ENCODE peak calls at places on chromosome 12, in seven cellular contexts. X, W, K, D, U, A and I are unnamed samples.
A peak's percentile ranks its signal among the peaks of the same experiment; 100 is the strongest.

GRCh38 chr12:1391722-1392121 is 202.7 kb downstream of the FBXL14 start:
- DNase-seq in X (no peak), W (no peak), K (no peak), D (no peak), U (no peak), A (no peak), I (no peak)

GRCh38 chr12:46459881-46460545 is 87.4 kb upstream of the SLC38A2 start:
- DNase-seq in X (no peak), W (no peak), K (no peak), D (no peak), U (no peak), A (no peak), I (no peak)

GRCh38 chr12:94689646-94690036 is 39.3 kb upstream of the TMCC3 start:
- DNase-seq in X (no peak), W (no peak), K (no peak), D (no peak), U (no peak), A (no peak), I (no peak)

GRCh38 chr12:93197067-93197593 is 180.6 kb upstream of the NUDT4 start:
- DNase-seq in X (no peak), W (no peak), K (no peak), D (no peak), U (no peak), A (no peak), I (no peak)

GRCh38 chr12:128339669-128340068 is 72.7 kb downstream of the TMEM132C start:
- DNase-seq in X (no peak), W (no peak), K (no peak), D (no peak), U (no peak), A (no peak), I (no peak)

GRCh38 chr12:28313631-28314030 is 123.4 kb downstream of the CCDC91 start:
- DNase-seq in X (no peak), W (no peak), K (no peak), D (no peak), U (no peak), A (no peak), I (no peak)

GRCh38 chr12:106246891-106247730 is 709 bp downstream of the CKAP4 start:
- DNase-seq in X (peak; percentile 86), W (no peak), K (peak; percentile 68), D (peak; percentile 57), U (peak; percentile 51), A (no peak), I (peak; percentile 28)

GRCh38 chr12:101074940-101075680 is 134.9 kb downstream of the SLC5A8 start:
- DNase-seq in X (no peak), W (no peak), K (no peak), D (no peak), U (no peak), A (no peak), I (no peak)

GRCh38 chr12:96271469-96272199 is 77.5 kb downstream of the ELK3 start:
- DNase-seq in X (no peak), W (no peak), K (no peak), D (no peak), U (no peak), A (no peak), I (no peak)

GRCh38 chr12:94172973-94173372 is 24.6 kb downstream of the PLXNC1 start:
- DNase-seq in X (no peak), W (peak; percentile 94), K (no peak), D (no peak), U (no peak), A (peak; percentile 81), I (no peak)

GRCh38 chr12:51848843-51849735 is 571 bp upstream of the FIGNL2 start:
- DNase-seq in X (no peak), W (no peak), K (no peak), D (no peak), U (no peak), A (no peak), I (no peak)

GRCh38 chr12:52259850-52260249 is 14.6 kb upstream of the KRT86 start:
- DNase-seq in X (no peak), W (no peak), K (no peak), D (no peak), U (no peak), A (no peak), I (no peak)

GRCh38 chr12:68358532-68359485 is 26.6 kb upstream of the MDM1 start:
- DNase-seq in X (no peak), W (peak; percentile 57), K (peak; percentile 61), D (peak; percentile 68), U (peak; percentile 73), A (peak; percentile 70), I (peak; percentile 47)

GRCh38 chr12:30754383-30754749 is 385 bp downstream of the CAPRIN2 start:
- DNase-seq in X (no peak), W (no peak), K (no peak), D (no peak), U (no peak), A (no peak), I (no peak)

GRCh38 chr12:96237465-96238077 is 43.4 kb downstream of the ELK3 start:
- DNase-seq in X (peak; percentile 70), W (no peak), K (peak; percentile 59), D (peak; percentile 65), U (peak; percentile 55), A (peak; percentile 61), I (peak; percentile 67)

GRCh38 chr12:122501489-122501989 is 807 bp upstream of the ZCCHC8 start:
- DNase-seq in X (no peak), W (no peak), K (no peak), D (no peak), U (no peak), A (no peak), I (no peak)

GRCh38 chr12:1873531-1874149 is 44.8 kb downstream of the CACNA2D4 start:
- DNase-seq in X (no peak), W (no peak), K (no peak), D (no peak), U (no peak), A (no peak), I (no peak)

GRCh38 chr12:116594325-116595038 is 35.3 kb downstream of the MAP1LC3B2 start:
- DNase-seq in X (peak; percentile 65), W (no peak), K (peak; percentile 21), D (no peak), U (peak; percentile 13), A (no peak), I (peak; percentile 14)

GRCh38 chr12:25781223-25781622 is 177.3 kb upstream of the RASSF8 start:
- DNase-seq in X (no peak), W (no peak), K (no peak), D (no peak), U (no peak), A (no peak), I (no peak)

GRCh38 chr12:23949212-23950010 is at the start of gene SOX5:
- DNase-seq in X (peak; percentile 47), W (peak; percentile 75), K (no peak), D (no peak), U (no peak), A (no peak), I (no peak)

GRCh38 chr12:121005346-121005815 is 10.9 kb downstream of the C12orf43 start:
- DNase-seq in X (no peak), W (peak; percentile 59), K (peak; percentile 43), D (peak; percentile 53), U (peak; percentile 56), A (no peak), I (peak; percentile 46)

GRCh38 chr12:116455540-116456306 is 103.5 kb upstream of the MAP1LC3B2 start:
- DNase-seq in X (peak; percentile 80), W (no peak), K (no peak), D (no peak), U (no peak), A (peak; percentile 63), I (no peak)

GRCh38 chr12:100721193-100721592 is 73.4 kb upstream of the ANO4 start:
- DNase-seq in X (no peak), W (no peak), K (no peak), D (no peak), U (no peak), A (no peak), I (no peak)

GRCh38 chr12:119710941-119711551 is 43.1 kb downstream of the PRKAB1 start:
- DNase-seq in X (no peak), W (no peak), K (no peak), D (no peak), U (no peak), A (no peak), I (no peak)

GRCh38 chr12:49345048-49345839 is 1.4 kb upstream of the DNAJC22 start:
- DNase-seq in X (no peak), W (no peak), K (no peak), D (no peak), U (no peak), A (no peak), I (no peak)

GRCh38 chr12:56574210-56574609 is 52.6 kb downstream of the RBMS2 start:
- DNase-seq in X (no peak), W (no peak), K (no peak), D (no peak), U (no peak), A (no peak), I (no peak)

GRCh38 chr12:13564266-13564810 is 367.8 kb downstream of the EMP1 start:
- DNase-seq in X (no peak), W (no peak), K (no peak), D (no peak), U (no peak), A (no peak), I (no peak)

GRCh38 chr12:15978431-15978950 is 67.4 kb downstream of the DERA start:
- DNase-seq in X (no peak), W (no peak), K (no peak), D (no peak), U (no peak), A (no peak), I (no peak)

GRCh38 chr12:46364777-46365580 is 7.6 kb downstream of the SLC38A2 start:
- DNase-seq in X (peak; percentile 27), W (peak; percentile 78), K (no peak), D (no peak), U (no peak), A (no peak), I (no peak)

GRCh38 chr12:114226241-114226928 is 179.6 kb downstream of the TBX5 start:
- DNase-seq in X (no peak), W (no peak), K (no peak), D (no peak), U (no peak), A (no peak), I (no peak)

GRCh38 chr12:103495158-103495782 is 498 bp downstream of the C12orf42 start:
- DNase-seq in X (peak; percentile 39), W (no peak), K (peak; percentile 66), D (peak; percentile 52), U (peak; percentile 45), A (no peak), I (peak; percentile 34)

GRCh38 chr12:25744334-25744733 is 191.3 kb upstream of the LMNTD1 start:
- DNase-seq in X (no peak), W (no peak), K (no peak), D (no peak), U (no peak), A (no peak), I (no peak)

GRCh38 chr12:112087851-112088250 is 20.7 kb downstream of the NAA25 start:
- DNase-seq in X (no peak), W (no peak), K (no peak), D (no peak), U (no peak), A (no peak), I (no peak)

GRCh38 chr12:50508420-50508819 is 3.6 kb downstream of the DIP2B start:
- DNase-seq in X (no peak), W (no peak), K (no peak), D (no peak), U (peak; percentile 11), A (no peak), I (no peak)

GRCh38 chr12:24913953-24914352 is 34.9 kb downstream of the BCAT1 start:
- DNase-seq in X (no peak), W (no peak), K (no peak), D (no peak), U (no peak), A (no peak), I (no peak)